ENCODE peak calls at places on chromosome 19, in seven cellular contexts. B is AG10803, E is GM20000, H is upper lobe of right lung, M is prostate gland, R is nephron progenitor cell, W is OCI-LY7. Q is an unnamed sample.

GRCh38 chr19:57934820-57935665 is at the start of gene ZNF418:
- DNase-seq in B (peak; percentile 81), E (peak; percentile 64), H (peak; percentile 67), M (peak; percentile 78), R (peak; percentile 56), W (no peak), Q (peak; percentile 49)

GRCh38 chr19:30784850-30785459 is 412.8 kb downstream of the ZNF536 start:
- DNase-seq in B (peak; percentile 47), E (peak; percentile 32), H (peak; percentile 77), M (peak; percentile 32), R (peak; percentile 46), W (peak; percentile 43), Q (no peak)

GRCh38 chr19:42113641-42114348 is 18.5 kb downstream of the POU2F2 start:
- DNase-seq in B (peak; percentile 97), E (peak; percentile 74), H (no peak), M (no peak), R (peak; percentile 60), W (peak; percentile 95), Q (peak; percentile 49)

GRCh38 chr19:46494115-46494935 is 1.3 kb downstream of the PNMA8B start:
- DNase-seq in B (no peak), E (peak; percentile 39), H (no peak), M (no peak), R (no peak), W (no peak), Q (no peak)

GRCh38 chr19:39398297-39398864 is 7.2 kb downstream of the MED29 start:
- DNase-seq in B (peak; percentile 89), E (no peak), H (peak; percentile 87), M (no peak), R (no peak), W (no peak), Q (peak; percentile 78)

GRCh38 chr19:21751379-21751778 is 16.0 kb downstream of the ZNF100 start:
- DNase-seq in B (peak; percentile 51), E (no peak), H (no peak), M (no peak), R (no peak), W (no peak), Q (no peak)

GRCh38 chr19:5073153-5073844 is 104.4 kb downstream of the KDM4B start:
- DNase-seq in B (no peak), E (no peak), H (no peak), M (no peak), R (no peak), W (no peak), Q (no peak)

GRCh38 chr19:44401108-44401786 is at the start of gene ZNF285:
- DNase-seq in B (peak; percentile 97), E (peak; percentile 62), H (peak; percentile 93), M (peak; percentile 91), R (peak; percentile 91), W (no peak), Q (peak; percentile 88)

GRCh38 chr19:6340493-6341201 is 7.2 kb upstream of the ACER1 start:
- DNase-seq in B (no peak), E (no peak), H (no peak), M (no peak), R (no peak), W (peak; percentile 17), Q (no peak)

GRCh38 chr19:41352609-41353465 is 885 bp downstream of the TGFB1 start:
- DNase-seq in B (peak; percentile 45), E (peak; percentile 88), H (peak; percentile 88), M (peak; percentile 38), R (peak; percentile 75), W (peak; percentile 82), Q (no peak)

GRCh38 chr19:43519436-43520088 is 7.4 kb downstream of the ETHE1 start:
- DNase-seq in B (peak; percentile 94), E (peak; percentile 77), H (peak; percentile 84), M (peak; percentile 73), R (peak; percentile 89), W (peak; percentile 81), Q (peak; percentile 86)

GRCh38 chr19:7631577-7631976 is 1.9 kb downstream of the PCP2 start:
- DNase-seq in B (no peak), E (no peak), H (no peak), M (no peak), R (no peak), W (no peak), Q (no peak)

GRCh38 chr19:1799695-1800342 is 12.3 kb downstream of the ATP8B3 start:
- DNase-seq in B (no peak), E (no peak), H (no peak), M (no peak), R (no peak), W (no peak), Q (no peak)

GRCh38 chr19:45901432-45901903 is 945 bp downstream of the MYPOP start:
- DNase-seq in B (peak; percentile 33), E (peak; percentile 61), H (peak; percentile 84), M (no peak), R (peak; percentile 59), W (no peak), Q (no peak)

GRCh38 chr19:46860846-46861690 is at the start of gene ARHGAP35:
- DNase-seq in B (no peak), E (peak; percentile 97), H (peak; percentile 72), M (no peak), R (peak; percentile 81), W (peak; percentile 27), Q (no peak)

GRCh38 chr19:44958090-44958489 is 2.9 kb downstream of the CLPTM1 start:
- DNase-seq in B (no peak), E (no peak), H (no peak), M (no peak), R (no peak), W (peak; percentile 47), Q (no peak)

GRCh38 chr19:39679056-39679790 is 23.5 kb downstream of the LGALS16 start:
- DNase-seq in B (no peak), E (peak; percentile 60), H (no peak), M (no peak), R (no peak), W (no peak), Q (no peak)

GRCh38 chr19:30630289-30631034 is 258.3 kb downstream of the ZNF536 start:
- DNase-seq in B (no peak), E (no peak), H (no peak), M (peak; percentile 16), R (no peak), W (no peak), Q (no peak)

GRCh38 chr19:5343848-5344247 is 3.2 kb upstream of the PTPRS start:
- DNase-seq in B (peak; percentile 81), E (no peak), H (no peak), M (no peak), R (no peak), W (no peak), Q (no peak)

GRCh38 chr19:3095375-3096191 is 1.4 kb downstream of the GNA11 start:
- DNase-seq in B (no peak), E (peak; percentile 62), H (peak; percentile 70), M (no peak), R (peak; percentile 71), W (no peak), Q (no peak)

GRCh38 chr19:54352546-54352945 is 12.2 kb downstream of the LAIR1 start:
- DNase-seq in B (no peak), E (no peak), H (no peak), M (no peak), R (no peak), W (no peak), Q (no peak)

GRCh38 chr19:530133-531008 is 1.2 kb upstream of the CDC34 start:
- DNase-seq in B (no peak), E (no peak), H (no peak), M (no peak), R (no peak), W (no peak), Q (no peak)

GRCh38 chr19:5967994-5968430 is 9.9 kb downstream of the RANBP3 start:
- DNase-seq in B (peak; percentile 79), E (peak; percentile 82), H (no peak), M (peak; percentile 79), R (peak; percentile 74), W (peak; percentile 70), Q (peak; percentile 46)

GRCh38 chr19:46608581-46609345 is 7.6 kb downstream of the CALM3 start:
- DNase-seq in B (no peak), E (peak; percentile 2), H (peak; percentile 60), M (no peak), R (no peak), W (no peak), Q (no peak)

GRCh38 chr19:58480481-58480830 is 4.3 kb downstream of the ZNF446 start:
- DNase-seq in B (no peak), E (no peak), H (no peak), M (no peak), R (no peak), W (no peak), Q (no peak)

GRCh38 chr19:55674459-55674840 is 576 bp upstream of the EPN1 start:
- DNase-seq in B (no peak), E (no peak), H (no peak), M (no peak), R (peak; percentile 19), W (no peak), Q (no peak)

GRCh38 chr19:32067686-32068085 is 277.7 kb upstream of the ZNF507 start:
- DNase-seq in B (no peak), E (no peak), H (no peak), M (no peak), R (peak; percentile 22), W (no peak), Q (no peak)
- TF ChIP-seq CTCF in B (no peak), E (no peak), H (no peak), M (no peak), R (no peak), W (no peak), Q (no peak)

DNA sequence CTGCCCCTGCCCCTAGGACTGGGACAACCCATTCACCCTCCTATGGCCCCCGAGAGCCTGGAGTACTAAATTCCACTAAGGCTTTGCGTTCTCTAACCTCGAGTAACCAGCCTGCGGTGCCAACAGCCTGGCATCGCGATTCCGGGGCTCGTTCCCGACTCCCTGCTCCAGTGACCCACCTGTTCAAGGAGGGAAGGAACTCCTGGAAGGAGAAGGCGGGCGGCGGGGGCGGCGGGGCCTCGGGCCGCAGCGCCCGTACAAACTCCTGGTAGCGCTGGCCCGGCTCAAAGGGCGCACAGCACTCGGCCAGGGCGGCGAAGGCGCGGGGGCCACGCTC is 6.3 kb downstream of the GMIP start:
- DNase-seq in B (no peak), E (no peak), H (no peak), M (no peak), R (no peak), W (no peak), Q (no peak)
- TF ChIP-seq CTCF in B (no peak), E (no peak), H (no peak), M (no peak), R (no peak), W (no peak), Q (no peak)

DNA sequence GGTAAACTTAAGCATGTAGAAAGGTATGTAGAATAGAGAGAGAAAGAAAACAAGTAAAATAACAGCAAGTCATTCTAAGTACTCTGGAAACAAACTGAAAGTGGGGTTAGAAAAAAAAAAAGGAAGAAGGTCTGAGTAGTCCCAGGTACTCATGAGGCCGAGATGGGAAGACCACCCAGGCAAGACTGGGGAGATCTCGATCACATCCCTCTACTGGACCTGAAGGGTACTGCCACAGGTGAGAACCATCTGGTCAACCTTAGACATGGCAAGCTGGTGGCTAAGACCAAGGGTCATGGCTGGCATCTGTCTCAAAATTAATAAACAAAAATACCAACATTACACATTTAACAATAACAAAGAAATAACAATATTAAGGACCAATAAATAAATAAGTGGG is 36.3 kb upstream of the ZNF724 start:
- DNase-seq in B (no peak), E (no peak), H (no peak), M (no peak), R (no peak), W (peak; percentile 69), Q (no peak)
- TF ChIP-seq CTCF in B (peak; percentile 7), E (no peak), H (peak; percentile 30), M (no peak), R (peak; percentile 19), W (peak; percentile 75), Q (peak; percentile 61)

GRCh38 chr19:35963514-35963913 is 27.3 kb downstream of the LRFN3 start:
- DNase-seq in B (peak; percentile 62), E (no peak), H (no peak), M (no peak), R (peak; percentile 87), W (no peak), Q (peak; percentile 35)

GRCh38 chr19:35966771-35967170 is 28.2 kb upstream of the SDHAF1 start:
- DNase-seq in B (no peak), E (no peak), H (no peak), M (no peak), R (no peak), W (no peak), Q (no peak)
- TF ChIP-seq CTCF in B (no peak), E (no peak), H (no peak), M (no peak), R (no peak), W (no peak), Q (no peak)